ENCODE peak calls at places on chromosomes 7 and 10, in seven cellular contexts. One of them, this sample, is unnamed.

GRCh38 chr7:1810521-1810920 is 140.4 kb downstream of the ELFN1 start:
- DNase-seq in nephron progenitor cell: no peak
- DNase-seq in astrocyte of the spinal cord: no peak
- DNase-seq in Kasumi-1: no peak
- DNase-seq in ureter: peak
- DNase-seq in posterior cingulate gyrus: no peak
- DNase-seq in activated CD4-positive, alpha-beta T cell treated with anti-CD3 and anti-CD28 coated beads, Interleukin-2, amount 50 U/mL, for 24 hours: no peak
- DNase-seq in this sample: peak

GRCh38 chr10:116673866-116674265 is 53.1 kb downstream of the PNLIPRP2 start:
- DNase-seq in posterior cingulate gyrus: no peak
- DNase-seq in astrocyte of the spinal cord: no peak
- DNase-seq in nephron progenitor cell: no peak
- DNase-seq in activated CD4-positive, alpha-beta T cell treated with anti-CD3 and anti-CD28 coated beads, Interleukin-2, amount 50 U/mL, for 24 hours: no peak
- DNase-seq in ureter: no peak
- DNase-seq in Kasumi-1: no peak
- DNase-seq in this sample: no peak

GRCh38 chr10:128739937-128740336 is 613.7 kb upstream of the MKI67 start:
- DNase-seq in Kasumi-1: no peak
- DNase-seq in astrocyte of the spinal cord: no peak
- DNase-seq in posterior cingulate gyrus: no peak
- DNase-seq in nephron progenitor cell: no peak
- DNase-seq in ureter: no peak
- DNase-seq in activated CD4-positive, alpha-beta T cell treated with anti-CD3 and anti-CD28 coated beads, Interleukin-2, amount 50 U/mL, for 24 hours: no peak
- DNase-seq in this sample: no peak

GRCh38 chr7:73918926-73919693 is 58.2 kb downstream of the TMEM270 start:
- DNase-seq in astrocyte of the spinal cord: no peak
- DNase-seq in nephron progenitor cell: no peak
- DNase-seq in activated CD4-positive, alpha-beta T cell treated with anti-CD3 and anti-CD28 coated beads, Interleukin-2, amount 50 U/mL, for 24 hours: no peak
- DNase-seq in Kasumi-1: no peak
- DNase-seq in posterior cingulate gyrus: no peak
- DNase-seq in ureter: no peak
- DNase-seq in this sample: peak

GRCh38 chr7:116395125-116395791 is 104.3 kb upstream of the CAV2 start:
- DNase-seq in Kasumi-1: no peak
- DNase-seq in activated CD4-positive, alpha-beta T cell treated with anti-CD3 and anti-CD28 coated beads, Interleukin-2, amount 50 U/mL, for 24 hours: no peak
- DNase-seq in nephron progenitor cell: no peak
- DNase-seq in astrocyte of the spinal cord: peak
- DNase-seq in ureter: no peak
- DNase-seq in posterior cingulate gyrus: no peak
- DNase-seq in this sample: peak

GRCh38 chr7:22137466-22137865 is 191.8 kb upstream of the CDCA7L start:
- DNase-seq in posterior cingulate gyrus: no peak
- DNase-seq in ureter: no peak
- DNase-seq in Kasumi-1: no peak
- DNase-seq in nephron progenitor cell: no peak
- DNase-seq in astrocyte of the spinal cord: peak
- DNase-seq in activated CD4-positive, alpha-beta T cell treated with anti-CD3 and anti-CD28 coated beads, Interleukin-2, amount 50 U/mL, for 24 hours: no peak
- DNase-seq in this sample: peak

GRCh38 chr10:63264852-63265617 is 131.9 kb downstream of the NRBF2 start:
- DNase-seq in nephron progenitor cell: peak
- DNase-seq in Kasumi-1: peak
- DNase-seq in posterior cingulate gyrus: no peak
- DNase-seq in astrocyte of the spinal cord: peak
- DNase-seq in activated CD4-positive, alpha-beta T cell treated with anti-CD3 and anti-CD28 coated beads, Interleukin-2, amount 50 U/mL, for 24 hours: peak
- DNase-seq in ureter: no peak
- DNase-seq in this sample: peak

GRCh38 chr10:97818572-97818971 is 31.1 kb upstream of the GOLGA7B start:
- DNase-seq in astrocyte of the spinal cord: no peak
- DNase-seq in ureter: no peak
- DNase-seq in activated CD4-positive, alpha-beta T cell treated with anti-CD3 and anti-CD28 coated beads, Interleukin-2, amount 50 U/mL, for 24 hours: no peak
- DNase-seq in posterior cingulate gyrus: no peak
- DNase-seq in Kasumi-1: no peak
- DNase-seq in nephron progenitor cell: no peak
- DNase-seq in this sample: no peak

GRCh38 chr10:26455567-26456315 is 17.6 kb downstream of the APBB1IP start:
- DNase-seq in Kasumi-1: peak
- DNase-seq in astrocyte of the spinal cord: no peak
- DNase-seq in posterior cingulate gyrus: no peak
- DNase-seq in nephron progenitor cell: no peak
- DNase-seq in activated CD4-positive, alpha-beta T cell treated with anti-CD3 and anti-CD28 coated beads, Interleukin-2, amount 50 U/mL, for 24 hours: no peak
- DNase-seq in ureter: no peak
- DNase-seq in this sample: no peak

GRCh38 chr10:86168256-86168655 is 198.3 kb downstream of the GRID1 start:
- DNase-seq in Kasumi-1: no peak
- DNase-seq in ureter: no peak
- DNase-seq in posterior cingulate gyrus: no peak
- DNase-seq in astrocyte of the spinal cord: no peak
- DNase-seq in nephron progenitor cell: no peak
- DNase-seq in activated CD4-positive, alpha-beta T cell treated with anti-CD3 and anti-CD28 coated beads, Interleukin-2, amount 50 U/mL, for 24 hours: no peak
- DNase-seq in this sample: no peak

GRCh38 chr10:110010076-110011069 is 2.6 kb downstream of the ADD3 start:
- DNase-seq in ureter: no peak
- DNase-seq in astrocyte of the spinal cord: no peak
- DNase-seq in Kasumi-1: peak
- DNase-seq in posterior cingulate gyrus: no peak
- DNase-seq in nephron progenitor cell: no peak
- DNase-seq in activated CD4-positive, alpha-beta T cell treated with anti-CD3 and anti-CD28 coated beads, Interleukin-2, amount 50 U/mL, for 24 hours: peak
- DNase-seq in this sample: no peak

GRCh38 chr10:6465437-6465836 is 114.6 kb downstream of the PRKCQ start:
- DNase-seq in Kasumi-1: no peak
- DNase-seq in activated CD4-positive, alpha-beta T cell treated with anti-CD3 and anti-CD28 coated beads, Interleukin-2, amount 50 U/mL, for 24 hours: no peak
- DNase-seq in ureter: no peak
- DNase-seq in posterior cingulate gyrus: no peak
- DNase-seq in nephron progenitor cell: no peak
- DNase-seq in astrocyte of the spinal cord: no peak
- DNase-seq in this sample: no peak

GRCh38 chr10:68327889-68328786 is 3.7 kb upstream of the HNRNPH3 start:
- DNase-seq in nephron progenitor cell: no peak
- DNase-seq in Kasumi-1: peak
- DNase-seq in activated CD4-positive, alpha-beta T cell treated with anti-CD3 and anti-CD28 coated beads, Interleukin-2, amount 50 U/mL, for 24 hours: no peak
- DNase-seq in astrocyte of the spinal cord: peak
- DNase-seq in posterior cingulate gyrus: no peak
- DNase-seq in ureter: no peak
- DNase-seq in this sample: peak

GRCh38 chr10:73840056-73840402 is 28.6 kb upstream of the NDST2 start:
- DNase-seq in astrocyte of the spinal cord: no peak
- DNase-seq in Kasumi-1: no peak
- DNase-seq in nephron progenitor cell: no peak
- DNase-seq in posterior cingulate gyrus: no peak
- DNase-seq in activated CD4-positive, alpha-beta T cell treated with anti-CD3 and anti-CD28 coated beads, Interleukin-2, amount 50 U/mL, for 24 hours: no peak
- DNase-seq in ureter: no peak
- DNase-seq in this sample: no peak

GRCh38 chr7:107207459-107207858 is 38.7 kb downstream of the HBP1 start:
- DNase-seq in Kasumi-1: no peak
- DNase-seq in astrocyte of the spinal cord: no peak
- DNase-seq in nephron progenitor cell: no peak
- DNase-seq in ureter: no peak
- DNase-seq in posterior cingulate gyrus: no peak
- DNase-seq in activated CD4-positive, alpha-beta T cell treated with anti-CD3 and anti-CD28 coated beads, Interleukin-2, amount 50 U/mL, for 24 hours: no peak
- DNase-seq in this sample: no peak

GRCh38 chr10:43054593-43054992 is 22.3 kb upstream of the RET start:
- DNase-seq in activated CD4-positive, alpha-beta T cell treated with anti-CD3 and anti-CD28 coated beads, Interleukin-2, amount 50 U/mL, for 24 hours: no peak
- DNase-seq in astrocyte of the spinal cord: no peak
- DNase-seq in nephron progenitor cell: no peak
- DNase-seq in ureter: no peak
- DNase-seq in posterior cingulate gyrus: no peak
- DNase-seq in Kasumi-1: no peak
- DNase-seq in this sample: no peak

GRCh38 chr10:97117372-97117771 is 68.4 kb downstream of the SLIT1 start:
- DNase-seq in Kasumi-1: peak
- DNase-seq in astrocyte of the spinal cord: no peak
- DNase-seq in activated CD4-positive, alpha-beta T cell treated with anti-CD3 and anti-CD28 coated beads, Interleukin-2, amount 50 U/mL, for 24 hours: no peak
- DNase-seq in posterior cingulate gyrus: no peak
- DNase-seq in ureter: no peak
- DNase-seq in nephron progenitor cell: no peak
- DNase-seq in this sample: no peak

GRCh38 chr7:152667900-152668440 is 8.0 kb downstream of the XRCC2 start:
- DNase-seq in nephron progenitor cell: no peak
- DNase-seq in astrocyte of the spinal cord: no peak
- DNase-seq in ureter: no peak
- DNase-seq in Kasumi-1: no peak
- DNase-seq in activated CD4-positive, alpha-beta T cell treated with anti-CD3 and anti-CD28 coated beads, Interleukin-2, amount 50 U/mL, for 24 hours: no peak
- DNase-seq in posterior cingulate gyrus: no peak
- DNase-seq in this sample: no peak

GRCh38 chr10:118590334-118590733 is 5.1 kb downstream of the PRLHR start:
- DNase-seq in astrocyte of the spinal cord: no peak
- DNase-seq in activated CD4-positive, alpha-beta T cell treated with anti-CD3 and anti-CD28 coated beads, Interleukin-2, amount 50 U/mL, for 24 hours: no peak
- DNase-seq in posterior cingulate gyrus: no peak
- DNase-seq in nephron progenitor cell: no peak
- DNase-seq in ureter: no peak
- DNase-seq in Kasumi-1: no peak
- DNase-seq in this sample: no peak

GRCh38 chr7:156610601-156611000 is 30.0 kb upstream of the RNF32 start:
- DNase-seq in astrocyte of the spinal cord: no peak
- DNase-seq in ureter: no peak
- DNase-seq in Kasumi-1: no peak
- DNase-seq in posterior cingulate gyrus: no peak
- DNase-seq in nephron progenitor cell: no peak
- DNase-seq in activated CD4-positive, alpha-beta T cell treated with anti-CD3 and anti-CD28 coated beads, Interleukin-2, amount 50 U/mL, for 24 hours: no peak
- DNase-seq in this sample: no peak

GRCh38 chr7:39299695-39300094 is 266.5 kb upstream of the YAE1 start:
- DNase-seq in activated CD4-positive, alpha-beta T cell treated with anti-CD3 and anti-CD28 coated beads, Interleukin-2, amount 50 U/mL, for 24 hours: no peak
- DNase-seq in ureter: no peak
- DNase-seq in Kasumi-1: no peak
- DNase-seq in astrocyte of the spinal cord: no peak
- DNase-seq in posterior cingulate gyrus: no peak
- DNase-seq in nephron progenitor cell: no peak
- DNase-seq in this sample: peak

GRCh38 chr10:56605043-56605442 is 244.0 kb upstream of the ZWINT start:
- DNase-seq in ureter: no peak
- DNase-seq in astrocyte of the spinal cord: no peak
- DNase-seq in nephron progenitor cell: peak
- DNase-seq in posterior cingulate gyrus: no peak
- DNase-seq in Kasumi-1: no peak
- DNase-seq in activated CD4-positive, alpha-beta T cell treated with anti-CD3 and anti-CD28 coated beads, Interleukin-2, amount 50 U/mL, for 24 hours: no peak
- DNase-seq in this sample: no peak

GRCh38 chr10:80497187-80498038 is 40.3 kb upstream of the SH2D4B start:
- DNase-seq in ureter: no peak
- DNase-seq in posterior cingulate gyrus: no peak
- DNase-seq in activated CD4-positive, alpha-beta T cell treated with anti-CD3 and anti-CD28 coated beads, Interleukin-2, amount 50 U/mL, for 24 hours: no peak
- DNase-seq in nephron progenitor cell: no peak
- DNase-seq in Kasumi-1: peak
- DNase-seq in astrocyte of the spinal cord: peak
- DNase-seq in this sample: no peak

GRCh38 chr10:3772349-3773222 is 12.4 kb downstream of the KLF6 start:
- DNase-seq in nephron progenitor cell: no peak
- DNase-seq in Kasumi-1: no peak
- DNase-seq in posterior cingulate gyrus: no peak
- DNase-seq in ureter: no peak
- DNase-seq in activated CD4-positive, alpha-beta T cell treated with anti-CD3 and anti-CD28 coated beads, Interleukin-2, amount 50 U/mL, for 24 hours: no peak
- DNase-seq in astrocyte of the spinal cord: peak
- DNase-seq in this sample: no peak

GRCh38 chr7:111473449-111474198 is 88.7 kb downstream of the IMMP2L start:
- DNase-seq in posterior cingulate gyrus: no peak
- DNase-seq in astrocyte of the spinal cord: no peak
- DNase-seq in activated CD4-positive, alpha-beta T cell treated with anti-CD3 and anti-CD28 coated beads, Interleukin-2, amount 50 U/mL, for 24 hours: no peak
- DNase-seq in ureter: no peak
- DNase-seq in nephron progenitor cell: no peak
- DNase-seq in Kasumi-1: no peak
- DNase-seq in this sample: no peak

GRCh38 chr10:51766423-51767145 is 67.2 kb upstream of the CSTF2T start:
- DNase-seq in activated CD4-positive, alpha-beta T cell treated with anti-CD3 and anti-CD28 coated beads, Interleukin-2, amount 50 U/mL, for 24 hours: no peak
- DNase-seq in nephron progenitor cell: no peak
- DNase-seq in astrocyte of the spinal cord: no peak
- DNase-seq in ureter: no peak
- DNase-seq in Kasumi-1: no peak
- DNase-seq in posterior cingulate gyrus: no peak
- DNase-seq in this sample: no peak

GRCh38 chr7:130298927-130299326 is 6.0 kb downstream of the CPA4 start:
- DNase-seq in Kasumi-1: no peak
- DNase-seq in astrocyte of the spinal cord: no peak
- DNase-seq in posterior cingulate gyrus: no peak
- DNase-seq in activated CD4-positive, alpha-beta T cell treated with anti-CD3 and anti-CD28 coated beads, Interleukin-2, amount 50 U/mL, for 24 hours: no peak
- DNase-seq in nephron progenitor cell: no peak
- DNase-seq in ureter: no peak
- DNase-seq in this sample: no peak

GRCh38 chr7:5495581-5496375 is 72.1 kb upstream of the TNRC18 start:
- DNase-seq in ureter: no peak
- DNase-seq in activated CD4-positive, alpha-beta T cell treated with anti-CD3 and anti-CD28 coated beads, Interleukin-2, amount 50 U/mL, for 24 hours: no peak
- DNase-seq in posterior cingulate gyrus: peak
- DNase-seq in nephron progenitor cell: no peak
- DNase-seq in Kasumi-1: no peak
- DNase-seq in astrocyte of the spinal cord: no peak
- DNase-seq in this sample: no peak

GRCh38 chr7:155987681-155988080 is 175.4 kb upstream of the SHH start:
- DNase-seq in astrocyte of the spinal cord: no peak
- DNase-seq in ureter: no peak
- DNase-seq in nephron progenitor cell: no peak
- DNase-seq in posterior cingulate gyrus: no peak
- DNase-seq in Kasumi-1: no peak
- DNase-seq in activated CD4-positive, alpha-beta T cell treated with anti-CD3 and anti-CD28 coated beads, Interleukin-2, amount 50 U/mL, for 24 hours: no peak
- DNase-seq in this sample: no peak

GRCh38 chr7:128841171-128841690 is 11.0 kb downstream of the FLNC start:
- DNase-seq in Kasumi-1: no peak
- DNase-seq in astrocyte of the spinal cord: no peak
- DNase-seq in activated CD4-positive, alpha-beta T cell treated with anti-CD3 and anti-CD28 coated beads, Interleukin-2, amount 50 U/mL, for 24 hours: no peak
- DNase-seq in ureter: no peak
- DNase-seq in posterior cingulate gyrus: peak
- DNase-seq in nephron progenitor cell: no peak
- DNase-seq in this sample: no peak

GRCh38 chr10:132539894-132540293 is 2.3 kb downstream of the INPP5A start:
- DNase-seq in nephron progenitor cell: no peak
- DNase-seq in activated CD4-positive, alpha-beta T cell treated with anti-CD3 and anti-CD28 coated beads, Interleukin-2, amount 50 U/mL, for 24 hours: peak
- DNase-seq in Kasumi-1: peak
- DNase-seq in posterior cingulate gyrus: no peak
- DNase-seq in astrocyte of the spinal cord: peak
- DNase-seq in ureter: no peak
- DNase-seq in this sample: peak

GRCh38 chr7:158042156-158042880 is 545.3 kb downstream of the PTPRN2 start:
- DNase-seq in ureter: no peak
- DNase-seq in astrocyte of the spinal cord: no peak
- DNase-seq in Kasumi-1: no peak
- DNase-seq in nephron progenitor cell: no peak
- DNase-seq in posterior cingulate gyrus: no peak
- DNase-seq in activated CD4-positive, alpha-beta T cell treated with anti-CD3 and anti-CD28 coated beads, Interleukin-2, amount 50 U/mL, for 24 hours: no peak
- DNase-seq in this sample: no peak

GRCh38 chr10:100999742-101000601 is at the start of gene LZTS2:
- DNase-seq in ureter: no peak
- DNase-seq in activated CD4-positive, alpha-beta T cell treated with anti-CD3 and anti-CD28 coated beads, Interleukin-2, amount 50 U/mL, for 24 hours: no peak
- DNase-seq in astrocyte of the spinal cord: no peak
- DNase-seq in posterior cingulate gyrus: no peak
- DNase-seq in Kasumi-1: no peak
- DNase-seq in nephron progenitor cell: peak
- DNase-seq in this sample: peak

GRCh38 chr7:4830176-4830575 is 31.7 kb downstream of the PAPOLB start:
- DNase-seq in astrocyte of the spinal cord: peak
- DNase-seq in activated CD4-positive, alpha-beta T cell treated with anti-CD3 and anti-CD28 coated beads, Interleukin-2, amount 50 U/mL, for 24 hours: peak
- DNase-seq in Kasumi-1: peak
- DNase-seq in nephron progenitor cell: peak
- DNase-seq in ureter: peak
- DNase-seq in posterior cingulate gyrus: no peak
- DNase-seq in this sample: peak

GRCh38 chr10:26860026-26860541 is 674 bp downstream of the ABI1 start:
- DNase-seq in astrocyte of the spinal cord: peak
- DNase-seq in nephron progenitor cell: peak
- DNase-seq in posterior cingulate gyrus: no peak
- DNase-seq in Kasumi-1: peak
- DNase-seq in activated CD4-positive, alpha-beta T cell treated with anti-CD3 and anti-CD28 coated beads, Interleukin-2, amount 50 U/mL, for 24 hours: peak
- DNase-seq in ureter: peak
- DNase-seq in this sample: peak

GRCh38 chr10:80452688-80453391 is 1.3 kb upstream of the TSPAN14 start:
- DNase-seq in nephron progenitor cell: no peak
- DNase-seq in activated CD4-positive, alpha-beta T cell treated with anti-CD3 and anti-CD28 coated beads, Interleukin-2, amount 50 U/mL, for 24 hours: no peak
- DNase-seq in astrocyte of the spinal cord: no peak
- DNase-seq in ureter: no peak
- DNase-seq in posterior cingulate gyrus: no peak
- DNase-seq in Kasumi-1: no peak
- DNase-seq in this sample: no peak

GRCh38 chr10:1380075-1380793 is 324.0 kb downstream of the WDR37 start:
- DNase-seq in activated CD4-positive, alpha-beta T cell treated with anti-CD3 and anti-CD28 coated beads, Interleukin-2, amount 50 U/mL, for 24 hours: no peak
- DNase-seq in astrocyte of the spinal cord: no peak
- DNase-seq in nephron progenitor cell: peak
- DNase-seq in Kasumi-1: no peak
- DNase-seq in posterior cingulate gyrus: no peak
- DNase-seq in ureter: peak
- DNase-seq in this sample: no peak

GRCh38 chr7:13104128-13104527 is 416.7 kb downstream of the ARL4A start:
- DNase-seq in Kasumi-1: no peak
- DNase-seq in activated CD4-positive, alpha-beta T cell treated with anti-CD3 and anti-CD28 coated beads, Interleukin-2, amount 50 U/mL, for 24 hours: no peak
- DNase-seq in ureter: no peak
- DNase-seq in nephron progenitor cell: no peak
- DNase-seq in astrocyte of the spinal cord: no peak
- DNase-seq in posterior cingulate gyrus: no peak
- DNase-seq in this sample: no peak

This sample was measured in AG20443.